ENCODE peak calls at places on chromosomes 4 and X, in four cellular contexts. W is GM23248, F is HEK293T, T is NCI-H2081. H is an unnamed sample.

GRCh38 chr4:121696140-121696640 is 590 bp downstream of the ANXA5 start:
- DNase-seq in T (peak), F (peak), W (peak), H (peak)

GRCh38 chr4:95217197-95217596 is 331.6 kb downstream of the UNC5C start:
- DNase-seq in T (no peak), F (no peak), W (no peak), H (peak)

GRCh38 chrX:125810856-125811255 is 355.2 kb downstream of the DCAF12L2 start:
- DNase-seq in W (no peak), T (no peak), F (no peak), H (no peak)

GRCh38 chr4:149885896-149886295 is 70.3 kb upstream of the IQCM start:
- DNase-seq in F (no peak), W (peak), T (no peak), H (no peak)

GRCh38 chr4:7043521-7044414 is 596 bp downstream of the TADA2B start:
- DNase-seq in T (peak), W (peak), F (no peak), H (peak)

GRCh38 chrX:9539611-9540387 is 74.9 kb downstream of the TBL1X start:
- DNase-seq in F (no peak), T (peak), W (no peak), H (no peak)

GRCh38 chr4:98203406-98204235 is 57.6 kb upstream of the RAP1GDS1 start:
- DNase-seq in F (no peak), T (no peak), W (no peak), H (no peak)

GRCh38 chr4:85298037-85298436 is 176.9 kb upstream of the ARHGAP24 start:
- DNase-seq in F (no peak), T (no peak), W (peak), H (no peak)

GRCh38 chrX:14356401-14356800 is 172.9 kb upstream of the GLRA2 start:
- DNase-seq in T (no peak), W (peak), F (no peak), H (peak)

GRCh38 chr4:177356921-177357320 is 47.2 kb downstream of the NEIL3 start:
- DNase-seq in T (no peak), F (no peak), W (no peak), H (no peak)

GRCh38 chr4:635851-636627 is 10.7 kb downstream of the PDE6B start:
- DNase-seq in W (no peak), T (no peak), F (no peak), H (no peak)

GRCh38 chrX:1442016-1442665 is 10.6 kb downstream of the ASMTL start:
- DNase-seq in T (no peak), F (no peak), W (no peak), H (no peak)

GRCh38 chrX:17377795-17378194 is 2.8 kb downstream of the NHS start:
- DNase-seq in W (peak), T (no peak), F (no peak), H (no peak)

GRCh38 chrX:46447384-46447783 is 97.8 kb downstream of the ZNF674 start:
- DNase-seq in W (peak), F (no peak), T (no peak), H (peak)

GRCh38 chr4:122930877-122931276 is 8.5 kb upstream of the NUDT6 start:
- DNase-seq in F (no peak), T (no peak), W (peak), H (peak)

GRCh38 chrX:101774340-101774739 is 114.7 kb upstream of the ARMCX2 start:
- DNase-seq in F (no peak), W (no peak), T (no peak), H (no peak)

GRCh38 chr4:3136454-3136853 is 62.0 kb downstream of the HTT start:
- DNase-seq in T (no peak), W (peak), F (no peak), H (peak)

GRCh38 chr4:61520688-61521160 is 320.6 kb downstream of the ADGRL3 start:
- DNase-seq in W (no peak), F (no peak), T (peak), H (no peak)

GRCh38 chrX:53682885-53683555 is 3.5 kb downstream of the HUWE1 start:
- DNase-seq in W (peak), T (peak), F (peak), H (peak)

GRCh38 chrX:128020701-128021100 is 31.5 kb downstream of the ACTRT1 start:
- DNase-seq in F (no peak), T (no peak), W (no peak), H (no peak)

GRCh38 chr4:119113033-119113655 is 22.5 kb upstream of the MYOZ2 start:
- DNase-seq in T (no peak), F (no peak), W (peak), H (peak)

GRCh38 chrX:2632533-2633504 is 58.3 kb upstream of the CD99 start:
- DNase-seq in W (no peak), T (no peak), F (no peak), H (no peak)

GRCh38 chr4:5973033-5973432 is 45.2 kb downstream of the C4orf50 start:
- DNase-seq in T (no peak), F (no peak), W (no peak), H (no peak)

GRCh38 chrX:104315555-104315954 is 60.8 kb upstream of the ESX1 start:
- DNase-seq in F (no peak), T (no peak), W (peak), H (no peak)

GRCh38 chrX:44462851-44463250 is 79.8 kb downstream of the FUNDC1 start:
- DNase-seq in F (no peak), W (peak), T (no peak), H (peak)

GRCh38 chr4:9889306-9889705 is 107.9 kb downstream of the DRD5 start:
- DNase-seq in W (no peak), T (no peak), F (no peak), H (no peak)

GRCh38 chrX:140572724-140573123 is 67.9 kb upstream of the SOX3 start:
- DNase-seq in T (no peak), W (peak), F (peak), H (peak)

GRCh38 chrX:45198706-45199105 is 2.0 kb downstream of the DIPK2B start:
- DNase-seq in W (no peak), T (no peak), F (no peak), H (no peak)

GRCh38 chrX:135345328-135345645 is 36.0 kb downstream of the ETDC start:
- DNase-seq in W (peak), F (peak), T (peak), H (peak)

GRCh38 chr4:39514888-39515401 is 12.3 kb downstream of the UGDH start:
- DNase-seq in F (no peak), W (peak), T (no peak), H (no peak)

GRCh38 chrX:7647826-7648225 is 195.1 kb upstream of the VCX start:
- DNase-seq in T (peak), W (no peak), F (no peak), H (no peak)